ENCODE peak calls at places on chromosomes 11 and 22, in nine cellular contexts. R is EH; V is activated T-helper 1 cell treated with anti-CD3 and anti-CD28 coated beads, Interleukin-12 subunit alpha, Interleukin-12 subunit beta, Interleukin-2, Interleukin-4 antibody, amounts not matched to agents 30 ng/mL and 10 ng/mL and 1 ng/mL, durations not matched to agents 14 hours and 24 hours and 36 hours; Z is NCI-H69; J is left colon; L is activated CD4-positive, alpha-beta T cell treated with anti-CD3 and anti-CD28 coated beads for 1 hour; I is GDM1; B is DMS79; Q is stimulated activated naive B cell treated with anti-CD40 and anti-IgM and Interleukin-4, amounts not matched to agents 10 μg/mL and 1 μg/mL and 100 μg/mL, for 72 hours. C is an unnamed sample.

GRCh38 chr11:63489879-63490278 is 1.1 kb downstream of the PLAAT5 start:
- DNase-seq in R (peak), V (no peak), Z (no peak), J (no peak), L (no peak), I (no peak), B (no peak), Q (no peak), C (no peak)

GRCh38 chr22:45867118-45867905 is 109.7 kb downstream of the WNT7B start:
- DNase-seq in R (peak), V (no peak), Z (peak), J (no peak), L (no peak), I (no peak), B (no peak), Q (no peak), C (no peak)

GRCh38 chr11:113895367-113896155 is 9.0 kb upstream of the HTR3B start:
- DNase-seq in R (peak), V (no peak), Z (peak), J (no peak), L (no peak), I (no peak), B (peak), Q (no peak), C (no peak)

GRCh38 chr11:32326522-32326921 is 108.8 kb downstream of the WT1 start:
- DNase-seq in R (no peak), V (no peak), Z (no peak), J (no peak), L (no peak), I (no peak), B (no peak), Q (no peak), C (no peak)

GRCh38 chr11:12042215-12042676 is 33.8 kb upstream of the DKK3 start:
- DNase-seq in R (peak), V (no peak), Z (no peak), J (no peak), L (no peak), I (no peak), B (no peak), Q (no peak), C (no peak)

GRCh38 chr11:129278586-129279319 is 86.6 kb upstream of the ARHGAP32 start:
- DNase-seq in R (peak), V (no peak), Z (peak), J (no peak), L (no peak), I (no peak), B (no peak), Q (peak), C (no peak)

GRCh38 chr11:105227363-105227762 is 87.8 kb upstream of the CARD18 start:
- DNase-seq in R (no peak), V (no peak), Z (no peak), J (no peak), L (no peak), I (no peak), B (no peak), Q (no peak), C (no peak)

GRCh38 chr11:68990995-68991780 is 10.4 kb upstream of the MRGPRD start:
- DNase-seq in R (no peak), V (no peak), Z (no peak), J (no peak), L (no peak), I (no peak), B (no peak), Q (no peak), C (no peak)

GRCh38 chr22:45505991-45506743 is 3.5 kb downstream of the FBLN1 start:
- DNase-seq in R (no peak), V (no peak), Z (no peak), J (no peak), L (no peak), I (no peak), B (no peak), Q (no peak), C (no peak)

C was measured in esophagus squamous epithelium.